ENCODE peak calls at places on chromosomes 1 and 21, in nine cellular contexts. J is dorsolateral prefrontal cortex, E is fibroblast of pulmonary artery, B is fibroblast of mammary gland, S is right atrium auricular region, N is NB4, I is AG04450, Y is Peyer's patch, M is AG09309. O is an unnamed sample.

GRCh38 chr1:23370744-23371710 is 1.4 kb upstream of the ZNF436 start:
- DNase-seq in J (no peak), E (peak; percentile 79), B (peak; percentile 65), S (no peak), N (peak; percentile 33), I (no peak), Y (no peak), M (no peak), O (no peak)

GRCh38 chr1:12556368-12556930 is 61.6 kb downstream of the DHRS3 start:
- DNase-seq in J (no peak), E (peak; percentile 87), B (peak; percentile 63), S (peak; percentile 84), N (no peak), I (peak; percentile 85), Y (peak; percentile 66), M (peak; percentile 90), O (peak; percentile 44)

GRCh38 chr1:59696421-59697115 is 118.2 kb upstream of the HOOK1 start:
- DNase-seq in J (no peak), E (no peak), B (no peak), S (no peak), N (peak; percentile 92), I (no peak), Y (no peak), M (no peak), O (no peak)

GRCh38 chr1:78408192-78408591 is 82.6 kb upstream of the PTGFR start:
- DNase-seq in J (no peak), E (no peak), B (peak; percentile 72), S (no peak), N (no peak), I (no peak), Y (no peak), M (peak; percentile 90), O (no peak)

GRCh38 chr1:28415246-28415645 is 45.7 kb downstream of the PHACTR4 start:
- DNase-seq in J (no peak), E (no peak), B (no peak), S (no peak), N (peak; percentile 14), I (no peak), Y (no peak), M (no peak), O (no peak)

GRCh38 chr21:17514124-17514481 is 1.3 kb downstream of the CXADR start:
- DNase-seq in J (no peak), E (peak; percentile 41), B (no peak), S (no peak), N (no peak), I (no peak), Y (no peak), M (no peak), O (no peak)

GRCh38 chr1:198168180-198168579 is 11.4 kb downstream of the NEK7 start:
- DNase-seq in J (no peak), E (peak; percentile 56), B (peak; percentile 67), S (no peak), N (no peak), I (no peak), Y (no peak), M (no peak), O (no peak)

GRCh38 chr1:161019767-161020572 is 982 bp downstream of the F11R start:
- DNase-seq in J (no peak), E (peak; percentile 81), B (no peak), S (no peak), N (peak; percentile 41), I (no peak), Y (no peak), M (no peak), O (no peak)

GRCh38 chr1:205147191-205147590 is 25.4 kb upstream of the RBBP5 start:
- DNase-seq in J (no peak), E (peak; percentile 54), B (peak; percentile 79), S (no peak), N (no peak), I (peak; percentile 36), Y (no peak), M (peak; percentile 57), O (peak; percentile 44)

GRCh38 chr1:2310332-2311183 is 80.8 kb downstream of the MORN1 start:
- DNase-seq in J (no peak), E (no peak), B (no peak), S (no peak), N (no peak), I (no peak), Y (no peak), M (no peak), O (no peak)

GRCh38 chr1:7389201-7389785 is 381.8 kb upstream of the VAMP3 start:
- DNase-seq in J (peak; percentile 25), E (no peak), B (peak; percentile 56), S (peak; percentile 56), N (peak; percentile 44), I (no peak), Y (peak; percentile 35), M (no peak), O (no peak)

GRCh38 chr1:60978421-60979357 is 103.7 kb upstream of the NFIA start:
- DNase-seq in J (no peak), E (peak; percentile 63), B (peak; percentile 62), S (no peak), N (peak; percentile 40), I (no peak), Y (peak; percentile 56), M (no peak), O (no peak)

GRCh38 chr1:89820423-89821321 is at the start of gene LRRC8D:
- DNase-seq in J (peak; percentile 89), E (peak; percentile 72), B (peak; percentile 41), S (peak; percentile 90), N (peak; percentile 94), I (no peak), Y (peak; percentile 93), M (no peak), O (no peak)

GRCh38 chr1:89823679-89824292 is 3.0 kb downstream of the LRRC8D start:
- DNase-seq in J (no peak), E (no peak), B (no peak), S (no peak), N (peak; percentile 56), I (no peak), Y (no peak), M (no peak), O (no peak)

GRCh38 chr1:89822999-89823628 is 2.3 kb downstream of the LRRC8D start:
- DNase-seq in J (no peak), E (peak; percentile 71), B (peak; percentile 64), S (no peak), N (peak; percentile 84), I (no peak), Y (no peak), M (no peak), O (no peak)

GRCh38 chr1:89822109-89822962 is 1.5 kb downstream of the LRRC8D start:
- DNase-seq in J (no peak), E (no peak), B (no peak), S (no peak), N (peak; percentile 72), I (no peak), Y (no peak), M (no peak), O (no peak)

DNA sequence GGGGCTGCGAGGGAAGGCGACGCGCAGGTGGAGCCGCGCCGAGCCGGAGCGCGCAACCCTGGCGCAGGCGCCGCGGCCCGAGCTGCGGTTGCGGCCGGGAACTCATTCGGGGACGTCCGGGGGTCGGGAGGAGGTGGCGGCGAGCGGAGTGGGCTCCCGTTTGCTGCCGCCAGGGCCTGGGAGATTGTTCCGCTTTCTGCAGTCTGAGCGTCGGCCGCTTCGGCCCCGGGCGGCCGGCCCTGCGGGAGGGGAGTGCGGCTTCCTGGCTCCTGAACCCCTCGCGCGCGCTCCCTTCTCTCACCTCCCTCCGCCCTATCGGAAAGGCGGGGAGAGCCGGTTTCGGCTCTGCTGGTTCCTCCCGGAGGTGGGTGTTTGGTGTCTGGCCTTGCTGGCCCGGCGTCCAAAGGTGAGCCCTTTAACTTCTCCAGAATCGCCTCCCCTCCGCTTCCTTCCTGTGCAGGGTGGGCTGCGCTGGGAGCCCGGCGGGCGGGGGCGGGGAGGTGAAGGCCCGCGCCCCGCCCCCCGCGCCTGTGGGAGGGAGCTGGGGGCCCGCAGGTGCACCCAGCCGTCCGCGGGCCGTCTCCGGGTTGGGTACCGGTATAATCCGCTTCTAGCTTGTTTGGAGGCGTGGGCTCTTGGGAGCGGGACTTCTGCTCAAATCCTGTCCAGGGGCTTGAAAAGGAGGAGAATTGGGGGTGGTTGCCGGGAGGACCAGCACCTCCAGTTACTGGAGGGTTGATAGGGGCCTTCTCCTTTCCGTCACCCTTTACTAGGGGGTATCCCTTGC is 683 bp downstream of the LRRC8D start:
- DNase-seq in J (no peak), E (no peak), B (no peak), S (no peak), N (peak; percentile 92), I (no peak), Y (peak; percentile 86), M (no peak), O (no peak)
- TF ChIP-seq CTCF in J (no peak), E (no peak), B (no peak), S (no peak), N (no peak), I (no peak), Y (no peak), M (no peak), O (no peak)

GRCh38 chr1:9826087-9826486 is 2.3 kb upstream of the CLSTN1 start:
- DNase-seq in J (no peak), E (no peak), B (no peak), S (no peak), N (no peak), I (no peak), Y (no peak), M (no peak), O (no peak)

GRCh38 chr1:9826616-9827015 is 2.9 kb upstream of the CLSTN1 start:
- DNase-seq in J (no peak), E (no peak), B (no peak), S (no peak), N (no peak), I (no peak), Y (no peak), M (no peak), O (no peak)

GRCh38 chr1:9823943-9824701 is at the start of gene CLSTN1:
- DNase-seq in J (peak; percentile 76), E (peak; percentile 84), B (peak; percentile 75), S (peak; percentile 77), N (peak; percentile 87), I (peak; percentile 42), Y (peak; percentile 96), M (no peak), O (no peak)

GRCh38 chr1:9824702-9825089 is 931 bp upstream of the CLSTN1 start:
- DNase-seq in J (no peak), E (no peak), B (no peak), S (no peak), N (no peak), I (no peak), Y (no peak), M (no peak), O (no peak)

GRCh38 chr1:9825101-9826074 is 1.6 kb upstream of the CLSTN1 start:
- DNase-seq in J (no peak), E (peak; percentile 48), B (peak; percentile 58), S (peak; percentile 73), N (peak; percentile 70), I (no peak), Y (peak; percentile 93), M (no peak), O (peak; percentile 90)
- H3K4me3 ChIP-seq in J (no peak overlapping the region), E (no peak overlapping the region), B (no peak overlapping the region), S (no peak overlapping the region), N (no peak overlapping the region), I (no peak overlapping the region), Y (no peak overlapping the region), M (no peak overlapping the region), O (no peak overlapping the region)

GRCh38 chr1:47813970-47814369 is 183.2 kb downstream of the TRABD2B start:
- DNase-seq in J (no peak), E (no peak), B (no peak), S (no peak), N (no peak), I (no peak), Y (no peak), M (no peak), O (no peak)
- TF ChIP-seq CTCF in J (no peak), E (no peak), B (no peak), S (no peak), N (no peak), I (no peak), Y (no peak), M (no peak), O (no peak)

GRCh38 chr1:62424412-62424811 is 12.4 kb upstream of the USP1 start:
- DNase-seq in J (no peak), E (no peak), B (peak; percentile 81), S (no peak), N (no peak), I (no peak), Y (no peak), M (no peak), O (peak; percentile 25)
- H3K4me3 ChIP-seq in J (no peak overlapping the region), E (no peak overlapping the region), B (no peak overlapping the region), S (no peak overlapping the region), N (no peak overlapping the region), I (no peak overlapping the region), Y (no peak overlapping the region), M (no peak overlapping the region), O (no peak overlapping the region)